ENCODE peak calls at places on chromosomes 1 and 21, in ten cellular contexts. One of them, this sample, is unnamed.
A peak's percentile ranks its signal among the peaks of the same experiment; 100 is the strongest.

GRCh38 chr1:162561616-162562451 is at the start of gene UAP1:
- DNase-seq in PC-3: no peak
- DNase-seq in AG10803: no peak
- DNase-seq in right atrium auricular region: no peak
- DNase-seq in sigmoid colon: peak; percentile 81
- DNase-seq in spleen: no peak
- DNase-seq in NB4: peak; percentile 44
- DNase-seq in cardiac fibroblast: no peak
- DNase-seq in HFF-Myc: no peak
- DNase-seq in fibroblast of the aortic adventitia: no peak
- DNase-seq in this sample: peak; percentile 65

GRCh38 chr1:60596791-60597748 is 485.3 kb upstream of the NFIA start:
- DNase-seq in PC-3: peak; percentile 41
- DNase-seq in AG10803: peak; percentile 11
- DNase-seq in right atrium auricular region: no peak
- DNase-seq in sigmoid colon: no peak
- DNase-seq in spleen: no peak
- DNase-seq in NB4: no peak
- DNase-seq in cardiac fibroblast: peak; percentile 76
- DNase-seq in HFF-Myc: no peak
- DNase-seq in fibroblast of the aortic adventitia: peak; percentile 87
- DNase-seq in this sample: no peak

GRCh38 chr1:232548651-232549050 is 81.3 kb downstream of the SIPA1L2 start:
- DNase-seq in PC-3: no peak
- DNase-seq in AG10803: no peak
- DNase-seq in right atrium auricular region: no peak
- DNase-seq in sigmoid colon: no peak
- DNase-seq in spleen: no peak
- DNase-seq in NB4: no peak
- DNase-seq in cardiac fibroblast: no peak
- DNase-seq in HFF-Myc: no peak
- DNase-seq in fibroblast of the aortic adventitia: no peak
- DNase-seq in this sample: no peak

GRCh38 chr1:111475706-111476105 is 1.9 kb downstream of the C1orf162 start:
- DNase-seq in PC-3: no peak
- DNase-seq in AG10803: no peak
- DNase-seq in right atrium auricular region: no peak
- DNase-seq in sigmoid colon: no peak
- DNase-seq in spleen: no peak
- DNase-seq in NB4: peak; percentile 54
- DNase-seq in cardiac fibroblast: no peak
- DNase-seq in HFF-Myc: no peak
- DNase-seq in fibroblast of the aortic adventitia: no peak
- DNase-seq in this sample: no peak

GRCh38 chr1:109897244-109897955 is 13.2 kb upstream of the CSF1 start:
- DNase-seq in PC-3: peak; percentile 26
- DNase-seq in AG10803: no peak
- DNase-seq in right atrium auricular region: no peak
- DNase-seq in sigmoid colon: no peak
- DNase-seq in spleen: no peak
- DNase-seq in NB4: peak; percentile 30
- DNase-seq in cardiac fibroblast: no peak
- DNase-seq in HFF-Myc: no peak
- DNase-seq in fibroblast of the aortic adventitia: peak; percentile 60
- DNase-seq in this sample: no peak

GRCh38 chr1:16984717-16985116 is 4.3 kb upstream of the MFAP2 start:
- DNase-seq in PC-3: peak; percentile 98
- DNase-seq in AG10803: peak; percentile 92
- DNase-seq in right atrium auricular region: peak; percentile 83
- DNase-seq in sigmoid colon: peak; percentile 90
- DNase-seq in spleen: no peak
- DNase-seq in NB4: no peak
- DNase-seq in cardiac fibroblast: peak; percentile 91
- DNase-seq in HFF-Myc: no peak
- DNase-seq in fibroblast of the aortic adventitia: peak; percentile 97
- DNase-seq in this sample: peak; percentile 84

GRCh38 chr1:2314803-2315710 is 76.3 kb downstream of the MORN1 start:
- DNase-seq in PC-3: peak; percentile 53
- DNase-seq in AG10803: peak; percentile 50
- DNase-seq in right atrium auricular region: no peak
- DNase-seq in sigmoid colon: peak; percentile 88
- DNase-seq in spleen: peak; percentile 91
- DNase-seq in NB4: peak; percentile 33
- DNase-seq in cardiac fibroblast: no peak
- DNase-seq in HFF-Myc: no peak
- DNase-seq in fibroblast of the aortic adventitia: no peak
- DNase-seq in this sample: peak; percentile 77

GRCh38 chr21:36695671-36696389 is 3.1 kb upstream of the SIM2 start:
- DNase-seq in PC-3: no peak
- DNase-seq in AG10803: no peak
- DNase-seq in right atrium auricular region: no peak
- DNase-seq in sigmoid colon: no peak
- DNase-seq in spleen: no peak
- DNase-seq in NB4: no peak
- DNase-seq in cardiac fibroblast: no peak
- DNase-seq in HFF-Myc: no peak
- DNase-seq in fibroblast of the aortic adventitia: no peak
- DNase-seq in this sample: no peak

GRCh38 chr21:14589855-14590563 is 43.9 kb upstream of the SAMSN1 start:
- DNase-seq in PC-3: no peak
- DNase-seq in AG10803: no peak
- DNase-seq in right atrium auricular region: no peak
- DNase-seq in sigmoid colon: no peak
- DNase-seq in spleen: no peak
- DNase-seq in NB4: no peak
- DNase-seq in cardiac fibroblast: no peak
- DNase-seq in HFF-Myc: no peak
- DNase-seq in fibroblast of the aortic adventitia: no peak
- DNase-seq in this sample: no peak

GRCh38 chr21:14585122-14585521 is 39.0 kb upstream of the SAMSN1 start:
- DNase-seq in PC-3: no peak
- DNase-seq in AG10803: no peak
- DNase-seq in right atrium auricular region: no peak
- DNase-seq in sigmoid colon: no peak
- DNase-seq in spleen: no peak
- DNase-seq in NB4: no peak
- DNase-seq in cardiac fibroblast: no peak
- DNase-seq in HFF-Myc: no peak
- DNase-seq in fibroblast of the aortic adventitia: no peak
- DNase-seq in this sample: no peak

GRCh38 chr21:14584357-14585095 is 38.4 kb upstream of the SAMSN1 start:
- DNase-seq in PC-3: no peak
- DNase-seq in AG10803: no peak
- DNase-seq in right atrium auricular region: no peak
- DNase-seq in sigmoid colon: no peak
- DNase-seq in spleen: no peak
- DNase-seq in NB4: no peak
- DNase-seq in cardiac fibroblast: no peak
- DNase-seq in HFF-Myc: no peak
- DNase-seq in fibroblast of the aortic adventitia: no peak
- DNase-seq in this sample: no peak

GRCh38 chr21:14583629-14584251 is 37.6 kb upstream of the SAMSN1 start:
- DNase-seq in PC-3: no peak
- DNase-seq in AG10803: no peak
- DNase-seq in right atrium auricular region: no peak
- DNase-seq in sigmoid colon: no peak
- DNase-seq in spleen: no peak
- DNase-seq in NB4: no peak
- DNase-seq in cardiac fibroblast: no peak
- DNase-seq in HFF-Myc: no peak
- DNase-seq in fibroblast of the aortic adventitia: no peak
- DNase-seq in this sample: no peak

GRCh38 chr21:14587266-14587665 is 41.2 kb upstream of the SAMSN1 start:
- DNase-seq in PC-3: no peak
- DNase-seq in AG10803: no peak
- DNase-seq in right atrium auricular region: no peak
- DNase-seq in sigmoid colon: no peak
- DNase-seq in spleen: no peak
- DNase-seq in NB4: no peak
- DNase-seq in cardiac fibroblast: no peak
- DNase-seq in HFF-Myc: no peak
- DNase-seq in fibroblast of the aortic adventitia: no peak
- DNase-seq in this sample: no peak
- H3K4me3 ChIP-seq in PC-3: no peak overlapping the region
- H3K4me3 ChIP-seq in AG10803: no peak overlapping the region
- H3K4me3 ChIP-seq in right atrium auricular region: no peak overlapping the region
- H3K4me3 ChIP-seq in sigmoid colon: no peak overlapping the region
- H3K4me3 ChIP-seq in spleen: no peak overlapping the region
- H3K4me3 ChIP-seq in NB4: no peak overlapping the region
- H3K4me3 ChIP-seq in cardiac fibroblast: no peak overlapping the region
- H3K4me3 ChIP-seq in HFF-Myc: no peak overlapping the region
- H3K4me3 ChIP-seq in fibroblast of the aortic adventitia: no peak overlapping the region
- H3K4me3 ChIP-seq in this sample: no peak overlapping the region

GRCh38 chr21:46661211-46661625 is 25.7 kb downstream of the PRMT2 start:
- DNase-seq in PC-3: no peak
- DNase-seq in AG10803: peak; percentile 85
- DNase-seq in right atrium auricular region: no peak
- DNase-seq in sigmoid colon: peak; percentile 84
- DNase-seq in spleen: no peak
- DNase-seq in NB4: no peak
- DNase-seq in cardiac fibroblast: peak; percentile 83
- DNase-seq in HFF-Myc: peak; percentile 41
- DNase-seq in fibroblast of the aortic adventitia: peak; percentile 83
- DNase-seq in this sample: peak; percentile 80
- TF ChIP-seq CTCF in PC-3: no peak
- TF ChIP-seq CTCF in AG10803: peak; percentile 71
- TF ChIP-seq CTCF in right atrium auricular region: peak; percentile 79
- TF ChIP-seq CTCF in sigmoid colon: no peak
- TF ChIP-seq CTCF in spleen: peak; percentile 35
- TF ChIP-seq CTCF in NB4: no peak
- TF ChIP-seq CTCF in cardiac fibroblast: peak; percentile 64
- TF ChIP-seq CTCF in HFF-Myc: peak; percentile 79
- TF ChIP-seq CTCF in fibroblast of the aortic adventitia: peak; percentile 73
- TF ChIP-seq CTCF in this sample: peak; percentile 69

DNA sequence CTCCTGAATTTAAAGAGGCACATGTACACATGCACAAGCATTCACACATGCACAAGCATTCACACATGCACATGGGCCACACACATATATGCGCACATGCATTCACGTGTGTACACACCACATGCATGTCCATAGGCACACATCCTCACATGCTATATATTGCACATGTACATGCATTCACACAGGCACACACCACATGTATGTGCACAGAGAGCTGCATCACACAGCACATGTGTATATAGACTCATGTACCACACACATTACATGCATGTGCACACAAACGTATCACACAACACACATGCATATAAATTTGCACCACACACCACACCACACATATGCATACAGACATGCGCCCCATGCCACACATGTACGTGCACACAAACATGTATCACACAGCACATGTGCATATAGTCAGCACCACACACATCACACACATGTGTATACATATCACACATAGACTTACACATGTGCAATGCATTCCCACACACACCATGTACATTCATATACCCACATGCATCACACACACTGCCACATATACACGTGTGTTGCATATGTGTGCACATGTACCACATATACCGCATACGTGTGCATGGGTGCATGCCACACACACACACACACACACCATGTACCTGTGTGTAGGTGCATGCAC is 54.6 kb upstream of the COL18A1 start:
- DNase-seq in PC-3: no peak
- DNase-seq in AG10803: no peak
- DNase-seq in right atrium auricular region: no peak
- DNase-seq in sigmoid colon: no peak
- DNase-seq in spleen: no peak
- DNase-seq in NB4: no peak
- DNase-seq in cardiac fibroblast: no peak
- DNase-seq in HFF-Myc: no peak
- DNase-seq in fibroblast of the aortic adventitia: no peak
- DNase-seq in this sample: no peak
- H3K4me3 ChIP-seq in PC-3: no peak overlapping the region
- H3K4me3 ChIP-seq in AG10803: no peak overlapping the region
- H3K4me3 ChIP-seq in right atrium auricular region: no peak overlapping the region
- H3K4me3 ChIP-seq in sigmoid colon: no peak overlapping the region
- H3K4me3 ChIP-seq in spleen: no peak overlapping the region
- H3K4me3 ChIP-seq in NB4: no peak overlapping the region
- H3K4me3 ChIP-seq in cardiac fibroblast: no peak overlapping the region
- H3K4me3 ChIP-seq in HFF-Myc: no peak overlapping the region
- H3K4me3 ChIP-seq in fibroblast of the aortic adventitia: no peak overlapping the region
- H3K4me3 ChIP-seq in this sample: no peak overlapping the region

GRCh38 chr1:207006914-207007313 is 25.6 kb downstream of the C1orf116 start:
- DNase-seq in PC-3: no peak
- DNase-seq in AG10803: no peak
- DNase-seq in right atrium auricular region: no peak
- DNase-seq in sigmoid colon: no peak
- DNase-seq in spleen: no peak
- DNase-seq in NB4: no peak
- DNase-seq in cardiac fibroblast: no peak
- DNase-seq in HFF-Myc: no peak
- DNase-seq in fibroblast of the aortic adventitia: no peak
- DNase-seq in this sample: no peak

GRCh38 chr1:207007352-207008033 is 25.1 kb downstream of the C1orf116 start:
- DNase-seq in PC-3: peak; percentile 100
- DNase-seq in AG10803: peak; percentile 98
- DNase-seq in right atrium auricular region: no peak
- DNase-seq in sigmoid colon: no peak
- DNase-seq in spleen: no peak
- DNase-seq in NB4: no peak
- DNase-seq in cardiac fibroblast: peak; percentile 96
- DNase-seq in HFF-Myc: peak; percentile 72
- DNase-seq in fibroblast of the aortic adventitia: peak; percentile 99
- DNase-seq in this sample: no peak

GRCh38 chr1:207002731-207003146 is 29.8 kb downstream of the C1orf116 start:
- DNase-seq in PC-3: peak; percentile 99
- DNase-seq in AG10803: no peak
- DNase-seq in right atrium auricular region: no peak
- DNase-seq in sigmoid colon: no peak
- DNase-seq in spleen: no peak
- DNase-seq in NB4: no peak
- DNase-seq in cardiac fibroblast: no peak
- DNase-seq in HFF-Myc: peak; percentile 7
- DNase-seq in fibroblast of the aortic adventitia: peak; percentile 50
- DNase-seq in this sample: no peak

GRCh38 chr1:207003216-207003615 is 29.3 kb downstream of the C1orf116 start:
- DNase-seq in PC-3: no peak
- DNase-seq in AG10803: no peak
- DNase-seq in right atrium auricular region: no peak
- DNase-seq in sigmoid colon: no peak
- DNase-seq in spleen: no peak
- DNase-seq in NB4: no peak
- DNase-seq in cardiac fibroblast: no peak
- DNase-seq in HFF-Myc: no peak
- DNase-seq in fibroblast of the aortic adventitia: no peak
- DNase-seq in this sample: no peak

DNA sequence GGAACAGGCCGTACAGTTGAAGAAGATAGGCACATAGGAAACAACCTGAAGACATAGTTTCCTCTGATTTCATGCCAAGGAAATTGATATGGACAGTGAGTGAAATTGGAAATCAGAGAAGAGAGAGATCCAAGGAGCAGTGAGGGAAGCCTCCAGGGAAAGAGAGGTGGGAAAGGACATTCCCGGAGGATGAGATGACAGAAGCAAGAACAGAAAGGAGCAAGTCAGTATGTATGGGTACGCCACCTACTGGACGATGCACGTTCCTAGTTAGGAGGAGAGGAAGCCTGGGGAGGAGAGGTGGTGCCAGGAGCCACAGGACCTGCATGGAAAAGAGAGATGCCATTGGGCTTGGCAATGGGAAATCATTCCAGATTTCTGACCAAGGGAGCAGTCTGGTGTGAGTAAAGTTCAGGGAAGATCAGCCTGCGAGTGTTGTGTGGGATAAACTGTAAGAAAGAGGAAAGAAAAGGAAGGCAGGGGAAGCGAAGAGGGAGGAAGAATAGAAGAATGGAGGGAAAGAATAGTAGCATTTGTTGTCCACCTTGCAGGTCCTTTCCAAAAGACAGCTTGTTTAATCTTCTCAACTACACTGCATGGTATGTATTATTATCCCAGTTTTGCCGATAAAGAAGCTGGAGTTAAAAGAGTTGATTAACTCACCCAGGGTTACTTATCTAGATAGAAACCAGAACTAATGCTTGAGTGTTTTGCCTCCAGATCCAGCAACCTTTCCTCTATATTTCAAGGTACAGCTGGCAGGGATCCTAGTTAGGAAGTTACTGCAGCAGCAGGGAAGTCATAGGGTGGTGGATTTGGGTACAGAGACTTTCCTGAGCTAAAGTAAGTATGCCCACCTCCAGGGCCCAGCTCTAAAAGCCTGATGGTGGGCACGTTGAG is 27.4 kb downstream of the C1orf116 start:
- DNase-seq in PC-3: peak; percentile 97
- DNase-seq in AG10803: peak; percentile 78
- DNase-seq in right atrium auricular region: no peak
- DNase-seq in sigmoid colon: no peak
- DNase-seq in spleen: no peak
- DNase-seq in NB4: peak; percentile 46
- DNase-seq in cardiac fibroblast: peak; percentile 78
- DNase-seq in HFF-Myc: peak; percentile 59
- DNase-seq in fibroblast of the aortic adventitia: peak; percentile 70
- DNase-seq in this sample: no peak
- TF ChIP-seq CTCF in PC-3: peak; percentile 98
- TF ChIP-seq CTCF in AG10803: peak; percentile 87
- TF ChIP-seq CTCF in right atrium auricular region: peak; percentile 50
- TF ChIP-seq CTCF in sigmoid colon: peak; percentile 29
- TF ChIP-seq CTCF in spleen: peak; percentile 57
- TF ChIP-seq CTCF in NB4: peak; percentile 92
- TF ChIP-seq CTCF in cardiac fibroblast: peak; percentile 87
- TF ChIP-seq CTCF in HFF-Myc: peak; percentile 92
- TF ChIP-seq CTCF in fibroblast of the aortic adventitia: peak; percentile 72
- TF ChIP-seq CTCF in this sample: peak; percentile 49